ENCODE peak calls at places on chromosomes 7 and 10, in nine cellular contexts. One of them, this sample, is unnamed.

GRCh38 chr7:112869111-112869774 is 79.0 kb upstream of the TMEM168 start:
- DNase-seq in bronchial epithelial cell: peak
- DNase-seq in stimulated activated effector memory CD8-positive, alpha-beta T cell treated with anti-CD3 and anti-CD28 coated beads, Interleukin-12 subunit alpha, Interleukin-12 subunit beta, amount 100 ng/mL, for 72 hours: peak
- DNase-seq in BJ: no peak
- DNase-seq in substantia nigra: no peak
- DNase-seq in nephron progenitor cell: peak
- DNase-seq in activated T-cell treated with anti-CD3 and anti-CD28 coated beads, Interleukin-2, amount 50 U/mL, for 72 hours: peak
- DNase-seq in iris pigment epithelial cell: peak
- DNase-seq in HuH-7.5: peak
- DNase-seq in this sample: no peak

GRCh38 chr10:6778992-6779701 is 199.1 kb upstream of the PRKCQ start:
- DNase-seq in nephron progenitor cell: no peak
- DNase-seq in activated T-cell treated with anti-CD3 and anti-CD28 coated beads, Interleukin-2, amount 50 U/mL, for 72 hours: no peak
- DNase-seq in stimulated activated effector memory CD8-positive, alpha-beta T cell treated with anti-CD3 and anti-CD28 coated beads, Interleukin-12 subunit alpha, Interleukin-12 subunit beta, amount 100 ng/mL, for 72 hours: no peak
- DNase-seq in bronchial epithelial cell: peak
- DNase-seq in HuH-7.5: no peak
- DNase-seq in substantia nigra: peak
- DNase-seq in iris pigment epithelial cell: peak
- DNase-seq in BJ: peak
- DNase-seq in this sample: no peak

GRCh38 chr7:67773081-67773480 is 776.4 kb downstream of the TYW1 start:
- DNase-seq in HuH-7.5: no peak
- DNase-seq in activated T-cell treated with anti-CD3 and anti-CD28 coated beads, Interleukin-2, amount 50 U/mL, for 72 hours: no peak
- DNase-seq in nephron progenitor cell: no peak
- DNase-seq in bronchial epithelial cell: no peak
- DNase-seq in substantia nigra: no peak
- DNase-seq in stimulated activated effector memory CD8-positive, alpha-beta T cell treated with anti-CD3 and anti-CD28 coated beads, Interleukin-12 subunit alpha, Interleukin-12 subunit beta, amount 100 ng/mL, for 72 hours: no peak
- DNase-seq in BJ: no peak
- DNase-seq in iris pigment epithelial cell: no peak
- DNase-seq in this sample: no peak

GRCh38 chr10:118800920-118801319 is 46.1 kb upstream of the CACUL1 start:
- DNase-seq in activated T-cell treated with anti-CD3 and anti-CD28 coated beads, Interleukin-2, amount 50 U/mL, for 72 hours: no peak
- DNase-seq in substantia nigra: no peak
- DNase-seq in iris pigment epithelial cell: no peak
- DNase-seq in stimulated activated effector memory CD8-positive, alpha-beta T cell treated with anti-CD3 and anti-CD28 coated beads, Interleukin-12 subunit alpha, Interleukin-12 subunit beta, amount 100 ng/mL, for 72 hours: no peak
- DNase-seq in bronchial epithelial cell: peak
- DNase-seq in HuH-7.5: no peak
- DNase-seq in BJ: no peak
- DNase-seq in nephron progenitor cell: no peak
- DNase-seq in this sample: no peak

GRCh38 chr7:14924398-14924797 is 21.8 kb upstream of the DGKB start:
- DNase-seq in substantia nigra: no peak
- DNase-seq in iris pigment epithelial cell: peak
- DNase-seq in stimulated activated effector memory CD8-positive, alpha-beta T cell treated with anti-CD3 and anti-CD28 coated beads, Interleukin-12 subunit alpha, Interleukin-12 subunit beta, amount 100 ng/mL, for 72 hours: no peak
- DNase-seq in nephron progenitor cell: no peak
- DNase-seq in HuH-7.5: no peak
- DNase-seq in activated T-cell treated with anti-CD3 and anti-CD28 coated beads, Interleukin-2, amount 50 U/mL, for 72 hours: no peak
- DNase-seq in bronchial epithelial cell: peak
- DNase-seq in BJ: no peak
- DNase-seq in this sample: no peak

GRCh38 chr10:102310356-102311024 is 65.2 kb downstream of the GBF1 start:
- DNase-seq in nephron progenitor cell: no peak
- DNase-seq in iris pigment epithelial cell: peak
- DNase-seq in BJ: no peak
- DNase-seq in activated T-cell treated with anti-CD3 and anti-CD28 coated beads, Interleukin-2, amount 50 U/mL, for 72 hours: no peak
- DNase-seq in bronchial epithelial cell: no peak
- DNase-seq in substantia nigra: no peak
- DNase-seq in stimulated activated effector memory CD8-positive, alpha-beta T cell treated with anti-CD3 and anti-CD28 coated beads, Interleukin-12 subunit alpha, Interleukin-12 subunit beta, amount 100 ng/mL, for 72 hours: no peak
- DNase-seq in HuH-7.5: no peak
- DNase-seq in this sample: no peak

GRCh38 chr10:76086571-76087260 is 655.3 kb downstream of the LRMDA start:
- DNase-seq in stimulated activated effector memory CD8-positive, alpha-beta T cell treated with anti-CD3 and anti-CD28 coated beads, Interleukin-12 subunit alpha, Interleukin-12 subunit beta, amount 100 ng/mL, for 72 hours: no peak
- DNase-seq in bronchial epithelial cell: peak
- DNase-seq in iris pigment epithelial cell: peak
- DNase-seq in BJ: no peak
- DNase-seq in substantia nigra: no peak
- DNase-seq in activated T-cell treated with anti-CD3 and anti-CD28 coated beads, Interleukin-2, amount 50 U/mL, for 72 hours: peak
- DNase-seq in HuH-7.5: peak
- DNase-seq in nephron progenitor cell: peak
- DNase-seq in this sample: no peak

GRCh38 chr10:79132681-79133381 is 64.1 kb downstream of the ZMIZ1 start:
- DNase-seq in substantia nigra: no peak
- DNase-seq in nephron progenitor cell: peak
- DNase-seq in bronchial epithelial cell: no peak
- DNase-seq in HuH-7.5: no peak
- DNase-seq in BJ: no peak
- DNase-seq in stimulated activated effector memory CD8-positive, alpha-beta T cell treated with anti-CD3 and anti-CD28 coated beads, Interleukin-12 subunit alpha, Interleukin-12 subunit beta, amount 100 ng/mL, for 72 hours: no peak
- DNase-seq in iris pigment epithelial cell: no peak
- DNase-seq in activated T-cell treated with anti-CD3 and anti-CD28 coated beads, Interleukin-2, amount 50 U/mL, for 72 hours: no peak
- DNase-seq in this sample: no peak

GRCh38 chr7:100983451-100984187 is 14.3 kb downstream of the MUC12 start:
- DNase-seq in activated T-cell treated with anti-CD3 and anti-CD28 coated beads, Interleukin-2, amount 50 U/mL, for 72 hours: no peak
- DNase-seq in substantia nigra: no peak
- DNase-seq in nephron progenitor cell: no peak
- DNase-seq in iris pigment epithelial cell: peak
- DNase-seq in bronchial epithelial cell: peak
- DNase-seq in HuH-7.5: no peak
- DNase-seq in BJ: peak
- DNase-seq in stimulated activated effector memory CD8-positive, alpha-beta T cell treated with anti-CD3 and anti-CD28 coated beads, Interleukin-12 subunit alpha, Interleukin-12 subunit beta, amount 100 ng/mL, for 72 hours: no peak
- DNase-seq in this sample: no peak

GRCh38 chr7:2750054-2750453 is 62.1 kb downstream of the AMZ1 start:
- DNase-seq in bronchial epithelial cell: no peak
- DNase-seq in HuH-7.5: no peak
- DNase-seq in substantia nigra: no peak
- DNase-seq in nephron progenitor cell: no peak
- DNase-seq in stimulated activated effector memory CD8-positive, alpha-beta T cell treated with anti-CD3 and anti-CD28 coated beads, Interleukin-12 subunit alpha, Interleukin-12 subunit beta, amount 100 ng/mL, for 72 hours: no peak
- DNase-seq in activated T-cell treated with anti-CD3 and anti-CD28 coated beads, Interleukin-2, amount 50 U/mL, for 72 hours: no peak
- DNase-seq in BJ: no peak
- DNase-seq in iris pigment epithelial cell: no peak
- DNase-seq in this sample: no peak

GRCh38 chr7:150368098-150368883 is at the start of gene REPIN1:
- DNase-seq in activated T-cell treated with anti-CD3 and anti-CD28 coated beads, Interleukin-2, amount 50 U/mL, for 72 hours: peak
- DNase-seq in substantia nigra: peak
- DNase-seq in nephron progenitor cell: peak
- DNase-seq in bronchial epithelial cell: no peak
- DNase-seq in iris pigment epithelial cell: peak
- DNase-seq in BJ: no peak
- DNase-seq in HuH-7.5: peak
- DNase-seq in stimulated activated effector memory CD8-positive, alpha-beta T cell treated with anti-CD3 and anti-CD28 coated beads, Interleukin-12 subunit alpha, Interleukin-12 subunit beta, amount 100 ng/mL, for 72 hours: peak
- DNase-seq in this sample: peak

GRCh38 chr10:107037192-107038122 is 127.0 kb downstream of the SORCS1 start:
- DNase-seq in activated T-cell treated with anti-CD3 and anti-CD28 coated beads, Interleukin-2, amount 50 U/mL, for 72 hours: no peak
- DNase-seq in BJ: no peak
- DNase-seq in stimulated activated effector memory CD8-positive, alpha-beta T cell treated with anti-CD3 and anti-CD28 coated beads, Interleukin-12 subunit alpha, Interleukin-12 subunit beta, amount 100 ng/mL, for 72 hours: no peak
- DNase-seq in nephron progenitor cell: no peak
- DNase-seq in bronchial epithelial cell: no peak
- DNase-seq in substantia nigra: no peak
- DNase-seq in iris pigment epithelial cell: no peak
- DNase-seq in HuH-7.5: no peak
- DNase-seq in this sample: no peak

GRCh38 chr7:25858562-25859411 is 293.2 kb upstream of the NFE2L3 start:
- DNase-seq in nephron progenitor cell: peak
- DNase-seq in substantia nigra: no peak
- DNase-seq in activated T-cell treated with anti-CD3 and anti-CD28 coated beads, Interleukin-2, amount 50 U/mL, for 72 hours: peak
- DNase-seq in HuH-7.5: no peak
- DNase-seq in BJ: no peak
- DNase-seq in stimulated activated effector memory CD8-positive, alpha-beta T cell treated with anti-CD3 and anti-CD28 coated beads, Interleukin-12 subunit alpha, Interleukin-12 subunit beta, amount 100 ng/mL, for 72 hours: no peak
- DNase-seq in iris pigment epithelial cell: no peak
- DNase-seq in bronchial epithelial cell: no peak
- DNase-seq in this sample: no peak

GRCh38 chr10:4622374-4622773 is 203.6 kb upstream of the AKR1E2 start:
- DNase-seq in substantia nigra: no peak
- DNase-seq in iris pigment epithelial cell: no peak
- DNase-seq in HuH-7.5: no peak
- DNase-seq in bronchial epithelial cell: no peak
- DNase-seq in nephron progenitor cell: no peak
- DNase-seq in activated T-cell treated with anti-CD3 and anti-CD28 coated beads, Interleukin-2, amount 50 U/mL, for 72 hours: no peak
- DNase-seq in stimulated activated effector memory CD8-positive, alpha-beta T cell treated with anti-CD3 and anti-CD28 coated beads, Interleukin-12 subunit alpha, Interleukin-12 subunit beta, amount 100 ng/mL, for 72 hours: no peak
- DNase-seq in BJ: no peak
- DNase-seq in this sample: no peak